ENCODE peak calls at places on chromosomes 7 and 10, in four cellular contexts. One of them, this sample, is unnamed.

GRCh38 chr7:148022832-148023231 is 567.7 kb upstream of the C7orf33 start:
- DNase-seq in A549: no peak
- DNase-seq in lower lobe of right lung: no peak
- DNase-seq in right lobe of liver: no peak
- DNase-seq in this sample: no peak

GRCh38 chr7:102322202-102322715 is 34.0 kb downstream of the SPDYE6 start:
- DNase-seq in A549: no peak
- DNase-seq in lower lobe of right lung: no peak
- DNase-seq in right lobe of liver: peak
- DNase-seq in this sample: no peak

GRCh38 chr7:19284596-19285300 is 139.5 kb upstream of the FERD3L start:
- DNase-seq in A549: no peak
- DNase-seq in lower lobe of right lung: no peak
- DNase-seq in right lobe of liver: no peak
- DNase-seq in this sample: no peak

GRCh38 chr7:135143874-135144668 is 3.8 kb upstream of the TMEM140 start:
- DNase-seq in A549: no peak
- DNase-seq in lower lobe of right lung: no peak
- DNase-seq in right lobe of liver: no peak
- DNase-seq in this sample: no peak

GRCh38 chr10:17910144-17910789 is 41.5 kb upstream of the SLC39A12 start:
- DNase-seq in A549: peak
- DNase-seq in lower lobe of right lung: no peak
- DNase-seq in right lobe of liver: no peak
- DNase-seq in this sample: peak

GRCh38 chr7:29265208-29265923 is 70.8 kb downstream of the CHN2 start:
- DNase-seq in A549: no peak
- DNase-seq in lower lobe of right lung: no peak
- DNase-seq in right lobe of liver: no peak
- DNase-seq in this sample: no peak

GRCh38 chr7:16984346-16984745 is 102.6 kb upstream of the AGR3 start:
- DNase-seq in A549: no peak
- DNase-seq in lower lobe of right lung: no peak
- DNase-seq in right lobe of liver: no peak
- DNase-seq in this sample: no peak

GRCh38 chr10:121096617-121097431 is 245.7 kb downstream of the WDR11 start:
- DNase-seq in A549: no peak
- DNase-seq in lower lobe of right lung: no peak
- DNase-seq in right lobe of liver: no peak
- DNase-seq in this sample: no peak

GRCh38 chr7:74304550-74304949 is 15.3 kb downstream of the CLIP2 start:
- DNase-seq in A549: no peak
- DNase-seq in lower lobe of right lung: no peak
- DNase-seq in right lobe of liver: no peak
- DNase-seq in this sample: no peak

GRCh38 chr10:96890172-96890513 is 58.0 kb downstream of the LCOR start:
- DNase-seq in A549: no peak
- DNase-seq in lower lobe of right lung: no peak
- DNase-seq in right lobe of liver: no peak
- DNase-seq in this sample: no peak

GRCh38 chr10:48606530-48607355 is 1.9 kb upstream of the ARHGAP22 start:
- DNase-seq in A549: no peak
- DNase-seq in lower lobe of right lung: no peak
- DNase-seq in right lobe of liver: peak
- DNase-seq in this sample: peak

GRCh38 chr10:55793024-55793423 is 568.0 kb downstream of the ZWINT start:
- DNase-seq in A549: no peak
- DNase-seq in lower lobe of right lung: no peak
- DNase-seq in right lobe of liver: no peak
- DNase-seq in this sample: peak

GRCh38 chr10:125102821-125103220 is 57.5 kb downstream of the CTBP2 start:
- DNase-seq in A549: no peak
- DNase-seq in lower lobe of right lung: peak
- DNase-seq in right lobe of liver: no peak
- DNase-seq in this sample: no peak

GRCh38 chr10:70212879-70213278 is 20.4 kb downstream of the PPA1 start:
- DNase-seq in A549: no peak
- DNase-seq in lower lobe of right lung: no peak
- DNase-seq in right lobe of liver: no peak
- DNase-seq in this sample: no peak

GRCh38 chr10:71084061-71084817 is 128.1 kb upstream of the UNC5B start:
- DNase-seq in A549: no peak
- DNase-seq in lower lobe of right lung: no peak
- DNase-seq in right lobe of liver: peak
- DNase-seq in this sample: no peak

GRCh38 chr7:96786261-96786997 is 76.8 kb upstream of the SEM1 start:
- DNase-seq in A549: no peak
- DNase-seq in lower lobe of right lung: no peak
- DNase-seq in right lobe of liver: no peak
- DNase-seq in this sample: no peak

GRCh38 chr7:12674861-12675260 is 12.6 kb upstream of the ARL4A start:
- DNase-seq in A549: no peak
- DNase-seq in lower lobe of right lung: no peak
- DNase-seq in right lobe of liver: peak
- DNase-seq in this sample: no peak

GRCh38 chr10:116654816-116655215 is 34.1 kb downstream of the PNLIPRP2 start:
- DNase-seq in A549: peak
- DNase-seq in lower lobe of right lung: no peak
- DNase-seq in right lobe of liver: no peak
- DNase-seq in this sample: no peak

GRCh38 chr7:114874170-114874569 is 47.7 kb upstream of the MDFIC start:
- DNase-seq in A549: no peak
- DNase-seq in lower lobe of right lung: no peak
- DNase-seq in right lobe of liver: no peak
- DNase-seq in this sample: no peak

GRCh38 chr10:32377458-32378370 is 30.8 kb upstream of the EPC1 start:
- DNase-seq in A549: no peak
- DNase-seq in lower lobe of right lung: no peak
- DNase-seq in right lobe of liver: no peak
- DNase-seq in this sample: no peak

GRCh38 chr10:110512461-110513187 is 14.9 kb downstream of the DUSP5 start:
- DNase-seq in A549: peak
- DNase-seq in lower lobe of right lung: no peak
- DNase-seq in right lobe of liver: no peak
- DNase-seq in this sample: peak

GRCh38 chr10:102517553-102517952 is 13.8 kb downstream of the SUFU start:
- DNase-seq in A549: no peak
- DNase-seq in lower lobe of right lung: no peak
- DNase-seq in right lobe of liver: no peak
- DNase-seq in this sample: no peak

GRCh38 chr10:71230656-71231025 is 18.3 kb downstream of the UNC5B start:
- DNase-seq in A549: no peak
- DNase-seq in lower lobe of right lung: no peak
- DNase-seq in right lobe of liver: no peak
- DNase-seq in this sample: no peak

GRCh38 chr10:131921191-131921590 is 20.4 kb downstream of the PPP2R2D start:
- DNase-seq in A549: no peak
- DNase-seq in lower lobe of right lung: no peak
- DNase-seq in right lobe of liver: peak
- DNase-seq in this sample: no peak

GRCh38 chr10:86346169-86346793 is 20.3 kb downstream of the GRID1 start:
- DNase-seq in A549: no peak
- DNase-seq in lower lobe of right lung: peak
- DNase-seq in right lobe of liver: no peak
- DNase-seq in this sample: no peak

GRCh38 chr7:2227699-2228098 is 5.0 kb downstream of the MAD1L1 start:
- DNase-seq in A549: no peak
- DNase-seq in lower lobe of right lung: no peak
- DNase-seq in right lobe of liver: no peak
- DNase-seq in this sample: no peak

GRCh38 chr7:139748373-139748765 is 29.4 kb downstream of the HIPK2 start:
- DNase-seq in A549: no peak
- DNase-seq in lower lobe of right lung: no peak
- DNase-seq in right lobe of liver: no peak
- DNase-seq in this sample: no peak

GRCh38 chr10:452512-453504 is 236.7 kb downstream of the DIP2C start:
- DNase-seq in A549: no peak
- DNase-seq in lower lobe of right lung: no peak
- DNase-seq in right lobe of liver: no peak
- DNase-seq in this sample: no peak

GRCh38 chr10:43172645-43173044 is 34.4 kb downstream of the CSGALNACT2 start:
- DNase-seq in A549: no peak
- DNase-seq in lower lobe of right lung: no peak
- DNase-seq in right lobe of liver: no peak
- DNase-seq in this sample: no peak

GRCh38 chr10:43166879-43167490 is 28.7 kb downstream of the CSGALNACT2 start:
- DNase-seq in A549: no peak
- DNase-seq in lower lobe of right lung: no peak
- DNase-seq in right lobe of liver: no peak
- DNase-seq in this sample: no peak

GRCh38 chr10:43173120-43173519 is 34.9 kb downstream of the CSGALNACT2 start:
- DNase-seq in A549: no peak
- DNase-seq in lower lobe of right lung: no peak
- DNase-seq in right lobe of liver: no peak
- DNase-seq in this sample: no peak

GRCh38 chr10:43166207-43166878 is 28.1 kb downstream of the CSGALNACT2 start:
- DNase-seq in A549: no peak
- DNase-seq in lower lobe of right lung: no peak
- DNase-seq in right lobe of liver: no peak
- DNase-seq in this sample: no peak

GRCh38 chr10:43170491-43170890 is 32.2 kb downstream of the CSGALNACT2 start:
- DNase-seq in A549: no peak
- DNase-seq in lower lobe of right lung: no peak
- DNase-seq in right lobe of liver: no peak
- DNase-seq in this sample: no peak
- TF ChIP-seq CTCF in A549: no peak
- TF ChIP-seq CTCF in lower lobe of right lung: no peak
- TF ChIP-seq CTCF in right lobe of liver: peak
- TF ChIP-seq CTCF in this sample: peak

DNA sequence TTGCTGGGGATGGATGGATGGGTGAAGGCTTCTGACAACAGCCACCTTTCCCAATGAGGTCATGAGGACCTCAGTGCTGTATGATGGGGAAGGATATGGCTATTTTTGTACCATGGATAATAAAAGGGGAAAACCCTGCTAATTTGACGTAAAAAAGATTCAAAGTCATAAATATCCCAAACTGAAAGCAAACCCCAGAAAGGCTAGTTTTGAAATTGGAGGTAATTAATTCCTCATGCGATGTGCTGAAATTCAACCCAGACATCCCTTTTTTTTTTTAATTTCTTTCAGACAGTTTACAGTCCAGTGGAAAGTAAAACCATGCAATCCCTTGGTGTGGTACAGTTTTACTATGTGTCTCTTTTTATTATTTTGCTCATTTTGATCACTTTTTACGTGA is 254.5 kb upstream of the BMPER start:
- DNase-seq in A549: no peak
- DNase-seq in lower lobe of right lung: no peak
- DNase-seq in right lobe of liver: no peak
- DNase-seq in this sample: no peak
- H3K4me3 ChIP-seq in A549: no peak
- H3K4me3 ChIP-seq in lower lobe of right lung: no peak
- H3K4me3 ChIP-seq in right lobe of liver: no peak
- H3K4me3 ChIP-seq in this sample: no peak

GRCh38 chr7:87173456-87173855 is 21.2 kb downstream of the DMTF1 start:
- DNase-seq in A549: no peak
- DNase-seq in lower lobe of right lung: no peak
- DNase-seq in right lobe of liver: no peak
- DNase-seq in this sample: no peak

GRCh38 chr7:87179180-87179579 is 26.9 kb downstream of the DMTF1 start:
- DNase-seq in A549: no peak
- DNase-seq in lower lobe of right lung: no peak
- DNase-seq in right lobe of liver: no peak
- DNase-seq in this sample: no peak

DNA sequence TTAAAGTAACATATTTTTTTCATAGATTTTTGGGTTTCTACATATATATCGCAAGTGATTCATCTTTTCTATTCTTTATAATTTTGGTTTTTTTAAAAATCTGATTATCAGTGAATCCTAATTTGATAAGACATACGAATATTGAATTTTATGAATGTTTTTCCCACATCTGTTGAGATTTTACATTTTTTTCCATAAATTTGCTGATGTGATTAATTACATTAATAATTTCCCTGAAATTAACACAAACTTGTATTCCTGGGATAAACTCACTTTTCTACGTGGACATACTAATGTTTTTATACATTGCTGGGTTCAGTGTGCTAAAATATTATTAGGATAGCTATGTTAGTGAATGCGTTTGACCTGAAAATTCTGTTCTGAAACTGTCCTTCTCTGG is 26.1 kb downstream of the DMTF1 start:
- DNase-seq in A549: no peak
- DNase-seq in lower lobe of right lung: no peak
- DNase-seq in right lobe of liver: no peak
- DNase-seq in this sample: no peak
- TF ChIP-seq CTCF in A549: no peak
- TF ChIP-seq CTCF in lower lobe of right lung: no peak
- TF ChIP-seq CTCF in right lobe of liver: no peak
- TF ChIP-seq CTCF in this sample: no peak

DNA sequence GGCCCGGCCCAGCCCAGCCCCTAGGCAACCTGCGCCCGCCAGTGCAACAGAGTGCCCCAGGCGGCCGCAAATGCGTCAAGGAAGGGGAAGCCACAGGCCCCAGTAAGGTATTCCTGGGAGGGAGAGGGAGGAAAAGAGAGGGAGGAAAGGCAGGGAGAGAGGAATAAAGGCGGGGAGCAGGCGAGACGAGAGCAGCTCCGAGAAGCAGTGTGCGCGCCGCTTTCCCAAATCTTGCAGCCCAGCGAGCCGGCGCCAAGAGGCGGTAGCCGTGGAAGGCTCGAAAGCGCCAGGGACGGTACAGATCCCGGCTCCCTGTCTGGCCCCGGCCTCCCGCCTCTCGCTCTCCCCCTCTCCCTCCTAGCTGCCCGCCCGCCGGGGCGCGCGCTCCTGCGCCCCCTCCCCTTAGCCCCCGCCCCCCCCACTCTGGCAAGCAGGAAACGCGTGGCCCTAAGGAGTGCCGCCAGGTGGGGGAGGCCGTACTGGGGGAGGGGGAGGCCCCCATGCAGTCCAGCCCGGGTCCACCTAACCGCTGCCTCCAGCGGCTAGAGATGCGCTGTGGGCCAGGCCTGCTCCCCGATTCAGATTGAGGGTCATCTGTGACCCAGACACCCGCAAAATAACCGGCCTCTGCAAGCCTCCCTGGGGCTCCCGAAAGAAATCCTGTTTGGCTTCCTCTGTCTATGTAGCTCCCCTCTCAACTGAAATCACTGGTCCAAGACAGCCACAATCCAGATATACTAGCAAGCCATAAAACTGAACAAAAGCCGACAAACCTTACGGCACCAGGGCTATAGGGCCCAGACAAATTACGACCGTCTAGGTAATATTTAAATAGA is 4.2 kb downstream of the HOXA10 start:
- DNase-seq in A549: no peak
- DNase-seq in lower lobe of right lung: peak
- DNase-seq in right lobe of liver: no peak
- DNase-seq in this sample: no peak
- H3K4me3 ChIP-seq in A549: peak
- H3K4me3 ChIP-seq in lower lobe of right lung: no peak
- H3K4me3 ChIP-seq in right lobe of liver: no peak
- H3K4me3 ChIP-seq in this sample: peak

This sample was measured in kidney epithelial cell.